ENCODE peak calls at places on chromosome 1, in six cellular contexts. Q, O, V, F, E and S are unnamed samples.

GRCh38 chr1:213623103-213623581 is 364.6 kb upstream of the PROX1 start:
- DNase-seq in F (no peak), E (no peak), V (no peak), O (no peak), Q (peak), S (no peak)

GRCh38 chr1:83033682-83034081 is 965.2 kb downstream of the TTLL7 start:
- DNase-seq in O (no peak), F (no peak), Q (peak), V (no peak), E (no peak), S (no peak)

GRCh38 chr1:19204665-19205266 is 5.3 kb downstream of the UBR4 start:
- DNase-seq in F (no peak), V (no peak), Q (peak), O (no peak), E (no peak), S (no peak)

GRCh38 chr1:201346337-201346939 is 31.0 kb downstream of the TNNT2 start:
- DNase-seq in V (peak), O (peak), F (peak), E (peak), Q (peak), S (peak)

GRCh38 chr1:112815376-112815775 is 100.2 kb upstream of the PPM1J start:
- DNase-seq in F (no peak), O (no peak), Q (no peak), V (no peak), E (no peak), S (no peak)

GRCh38 chr1:109898842-109899241 is 11.8 kb upstream of the CSF1 start:
- DNase-seq in O (no peak), E (no peak), Q (no peak), V (no peak), F (no peak), S (no peak)

GRCh38 chr1:53946252-53947171 is at the start of gene LRRC42:
- DNase-seq in Q (peak), O (no peak), F (peak), E (no peak), V (no peak), S (no peak)

GRCh38 chr1:109573785-109574184 is 25.4 kb downstream of the GNAI3 start:
- DNase-seq in O (no peak), F (no peak), V (no peak), E (no peak), Q (no peak), S (no peak)

GRCh38 chr1:224616761-224617409 is 768 bp downstream of the CNIH3 start:
- DNase-seq in V (no peak), E (peak), Q (peak), F (no peak), O (no peak), S (no peak)

GRCh38 chr1:217494767-217495166 is 136.1 kb downstream of the GPATCH2 start:
- DNase-seq in V (no peak), F (no peak), E (no peak), O (no peak), Q (no peak), S (no peak)

GRCh38 chr1:11862890-11863289 is 4.1 kb upstream of the NPPB start:
- DNase-seq in E (no peak), V (no peak), Q (peak), O (no peak), F (no peak), S (no peak)

GRCh38 chr1:116785006-116785405 is 30.8 kb downstream of the CD2 start:
- DNase-seq in Q (no peak), V (no peak), E (no peak), O (no peak), F (no peak), S (no peak)

GRCh38 chr1:184881941-184882648 is 92.2 kb downstream of the NIBAN1 start:
- DNase-seq in O (no peak), Q (peak), V (no peak), F (no peak), E (no peak), S (no peak)

GRCh38 chr1:91400133-91400725 is 4.4 kb downstream of the HFM1 start:
- DNase-seq in E (no peak), Q (peak), V (no peak), F (no peak), O (no peak), S (no peak)

GRCh38 chr1:235972316-235973090 is 92.4 kb downstream of the NID1 start:
- DNase-seq in V (no peak), E (no peak), Q (peak), F (no peak), O (no peak), S (peak)

GRCh38 chr1:224784606-224785328 is 144.7 kb upstream of the DNAH14 start:
- DNase-seq in F (no peak), E (no peak), O (no peak), Q (peak), V (no peak), S (peak)

GRCh38 chr1:41672641-41673313 is 188.3 kb upstream of the EDN2 start:
- DNase-seq in F (no peak), Q (peak), V (no peak), E (no peak), O (peak), S (peak)

GRCh38 chr1:181141431-181141910 is 53.0 kb downstream of the IER5 start:
- DNase-seq in F (peak), O (peak), E (no peak), V (peak), Q (peak), S (peak)

GRCh38 chr1:106571109-106571508 is 485.4 kb upstream of the PRMT6 start:
- DNase-seq in V (no peak), O (no peak), Q (no peak), F (no peak), E (no peak), S (peak)

GRCh38 chr1:183989604-183990003 is 47.9 kb downstream of the COLGALT2 start:
- DNase-seq in Q (no peak), E (no peak), F (no peak), O (no peak), V (no peak), S (no peak)